ENCODE peak calls at places on chromosomes 12 and 14, in four cellular contexts. One of them, this sample, is unnamed. For H3K4me1 and H3K9me3, the result is how much of the 10 kb centered on the place peaks cover.

GRCh38 chr12:94099191-94099983 is 49.0 kb upstream of the PLXNC1 start:
- DNase-seq in Peyer's patch: peak
- DNase-seq in ovary: no peak
- DNase-seq in CD8-positive, alpha-beta memory T cell: no peak
- DNase-seq in this sample: no peak

GRCh38 chr12:50403001-50403440 is 2.3 kb downstream of the LARP4 start:
- DNase-seq in CD8-positive, alpha-beta memory T cell: no peak
- DNase-seq in Peyer's patch: no peak
- DNase-seq in ovary: no peak
- DNase-seq in this sample: no peak

GRCh38 chr12:14771651-14772137 is 31.6 kb downstream of the WBP11 start:
- DNase-seq in CD8-positive, alpha-beta memory T cell: peak
- DNase-seq in Peyer's patch: no peak
- DNase-seq in ovary: no peak
- DNase-seq in this sample: no peak

GRCh38 chr14:99560946-99561683 is 42.9 kb downstream of the CCDC85C start:
- DNase-seq in CD8-positive, alpha-beta memory T cell: no peak
- DNase-seq in Peyer's patch: peak
- DNase-seq in ovary: no peak
- DNase-seq in this sample: no peak

GRCh38 chr14:31057035-31057434 is 30.9 kb upstream of the STRN3 start:
- DNase-seq in CD8-positive, alpha-beta memory T cell: no peak
- DNase-seq in ovary: no peak
- DNase-seq in Peyer's patch: no peak
- DNase-seq in this sample: no peak

GRCh38 chr14:77557391-77557790 is 58.8 kb upstream of the ISM2 start:
- DNase-seq in CD8-positive, alpha-beta memory T cell: no peak
- DNase-seq in ovary: no peak
- DNase-seq in Peyer's patch: no peak
- DNase-seq in this sample: no peak

GRCh38 chr14:104785708-104786080 is 9.9 kb downstream of the AKT1 start:
- DNase-seq in CD8-positive, alpha-beta memory T cell: no peak
- DNase-seq in Peyer's patch: no peak
- DNase-seq in ovary: no peak
- DNase-seq in this sample: no peak

GRCh38 chr12:79187032-79187431 is 322.5 kb downstream of the SYT1 start:
- DNase-seq in ovary: no peak
- DNase-seq in Peyer's patch: no peak
- DNase-seq in CD8-positive, alpha-beta memory T cell: no peak
- DNase-seq in this sample: no peak

GRCh38 chr14:34078117-34078743 is 127.4 kb upstream of the EGLN3 start:
- DNase-seq in Peyer's patch: no peak
- DNase-seq in ovary: no peak
- DNase-seq in CD8-positive, alpha-beta memory T cell: no peak
- DNase-seq in this sample: no peak

GRCh38 chr12:6945613-6946012 is 1.8 kb downstream of the C12orf57 start:
- DNase-seq in ovary: no peak
- DNase-seq in CD8-positive, alpha-beta memory T cell: no peak
- DNase-seq in Peyer's patch: no peak
- DNase-seq in this sample: no peak

GRCh38 chr12:4909734-4910501 is at the start of gene KCNA1:
- DNase-seq in CD8-positive, alpha-beta memory T cell: no peak
- DNase-seq in Peyer's patch: no peak
- DNase-seq in ovary: no peak
- DNase-seq in this sample: peak

GRCh38 chr14:99467338-99468075 is 13.2 kb downstream of the SETD3 start:
- DNase-seq in CD8-positive, alpha-beta memory T cell: no peak
- DNase-seq in ovary: no peak
- DNase-seq in Peyer's patch: no peak
- DNase-seq in this sample: no peak

GRCh38 chr12:4824415-4824814 is 85.3 kb upstream of the KCNA1 start:
- DNase-seq in CD8-positive, alpha-beta memory T cell: no peak
- DNase-seq in ovary: no peak
- DNase-seq in Peyer's patch: no peak
- DNase-seq in this sample: no peak

GRCh38 chr12:64895541-64895940 is 71.1 kb downstream of the TBC1D30 start:
- DNase-seq in Peyer's patch: no peak
- DNase-seq in ovary: no peak
- DNase-seq in CD8-positive, alpha-beta memory T cell: no peak
- DNase-seq in this sample: no peak

GRCh38 chr12:122382919-122383350 is 39.5 kb downstream of the CLIP1 start:
- DNase-seq in CD8-positive, alpha-beta memory T cell: no peak
- DNase-seq in Peyer's patch: no peak
- DNase-seq in ovary: no peak
- DNase-seq in this sample: no peak

GRCh38 chr12:24078318-24078765 is 128.9 kb upstream of the SOX5 start:
- DNase-seq in Peyer's patch: no peak
- DNase-seq in CD8-positive, alpha-beta memory T cell: no peak
- DNase-seq in ovary: no peak
- DNase-seq in this sample: no peak

GRCh38 chr14:106215229-106215628 is 688.8 kb downstream of the TMEM121 start:
- DNase-seq in CD8-positive, alpha-beta memory T cell: no peak
- DNase-seq in ovary: no peak
- DNase-seq in Peyer's patch: no peak
- DNase-seq in this sample: no peak

GRCh38 chr14:103679351-103679750 is 35.9 kb downstream of the XRCC3 start:
- DNase-seq in ovary: no peak
- DNase-seq in CD8-positive, alpha-beta memory T cell: no peak
- DNase-seq in Peyer's patch: no peak
- DNase-seq in this sample: peak

GRCh38 chr14:38553586-38553985 is 297.7 kb upstream of the CLEC14A start:
- DNase-seq in CD8-positive, alpha-beta memory T cell: no peak
- DNase-seq in Peyer's patch: no peak
- DNase-seq in ovary: no peak
- DNase-seq in this sample: no peak

GRCh38 chr12:47717046-47717442 is 8.2 kb downstream of the ENDOU start:
- DNase-seq in CD8-positive, alpha-beta memory T cell: no peak
- DNase-seq in ovary: no peak
- DNase-seq in Peyer's patch: no peak
- DNase-seq in this sample: no peak

GRCh38 chr14:49497725-49498348 is 88.3 kb downstream of the RPS29 start:
- DNase-seq in CD8-positive, alpha-beta memory T cell: no peak
- DNase-seq in ovary: no peak
- DNase-seq in Peyer's patch: no peak
- DNase-seq in this sample: no peak

GRCh38 chr14:99757331-99758070 is 35.7 kb upstream of the EML1 start:
- DNase-seq in ovary: no peak
- DNase-seq in Peyer's patch: peak
- DNase-seq in CD8-positive, alpha-beta memory T cell: no peak
- DNase-seq in this sample: peak

GRCh38 chr14:67599698-67600561 is at the start of gene PIGH:
- DNase-seq in CD8-positive, alpha-beta memory T cell: peak
- DNase-seq in Peyer's patch: peak
- DNase-seq in ovary: peak
- DNase-seq in this sample: peak

GRCh38 chr14:92439551-92440344 is 73.8 kb upstream of the RIN3 start:
- DNase-seq in CD8-positive, alpha-beta memory T cell: no peak
- DNase-seq in Peyer's patch: no peak
- DNase-seq in ovary: no peak
- DNase-seq in this sample: no peak

GRCh38 chr12:18808221-18808620 is 70.3 kb downstream of the CAPZA3 start:
- DNase-seq in CD8-positive, alpha-beta memory T cell: no peak
- DNase-seq in ovary: no peak
- DNase-seq in Peyer's patch: no peak
- DNase-seq in this sample: no peak

GRCh38 chr12:46921048-46921753 is 95.4 kb upstream of the SLC38A4 start:
- DNase-seq in CD8-positive, alpha-beta memory T cell: no peak
- DNase-seq in ovary: no peak
- DNase-seq in Peyer's patch: no peak
- DNase-seq in this sample: no peak

GRCh38 chr14:68734231-68734732 is 58.6 kb downstream of the ZFP36L1 start:
- DNase-seq in CD8-positive, alpha-beta memory T cell: no peak
- DNase-seq in Peyer's patch: no peak
- DNase-seq in ovary: no peak
- DNase-seq in this sample: no peak

GRCh38 chr12:84689638-84690037 is 223.0 kb downstream of the SLC6A15 start:
- DNase-seq in Peyer's patch: no peak
- DNase-seq in CD8-positive, alpha-beta memory T cell: no peak
- DNase-seq in ovary: no peak
- DNase-seq in this sample: no peak

GRCh38 chr12:402127-402456 is 648 bp downstream of the CCDC77 start:
- DNase-seq in CD8-positive, alpha-beta memory T cell: no peak
- DNase-seq in ovary: no peak
- DNase-seq in Peyer's patch: no peak
- DNase-seq in this sample: no peak

GRCh38 chr12:112812598-112813406 is 21.3 kb downstream of the RPH3A start:
- DNase-seq in ovary: no peak
- DNase-seq in Peyer's patch: no peak
- DNase-seq in CD8-positive, alpha-beta memory T cell: no peak
- DNase-seq in this sample: no peak

GRCh38 chr12:13340149-13340548 is 143.6 kb downstream of the EMP1 start:
- DNase-seq in CD8-positive, alpha-beta memory T cell: no peak
- DNase-seq in ovary: no peak
- DNase-seq in Peyer's patch: no peak
- DNase-seq in this sample: no peak

GRCh38 chr14:59463773-59464650 is 1.2 kb downstream of the GPR135 start:
- DNase-seq in Peyer's patch: peak
- DNase-seq in CD8-positive, alpha-beta memory T cell: no peak
- DNase-seq in ovary: peak
- DNase-seq in this sample: peak

GRCh38 chr14:58788655-58789054 is 150.9 kb downstream of the DACT1 start:
- DNase-seq in Peyer's patch: no peak
- DNase-seq in ovary: no peak
- DNase-seq in CD8-positive, alpha-beta memory T cell: no peak
- DNase-seq in this sample: no peak

GRCh38 chr12:56530390-56531055 is 8.9 kb downstream of the RBMS2 start:
- DNase-seq in CD8-positive, alpha-beta memory T cell: no peak
- DNase-seq in ovary: no peak
- DNase-seq in Peyer's patch: no peak
- DNase-seq in this sample: no peak

GRCh38 chr12:45644521-45644920 is 85.0 kb upstream of the ARID2 start:
- DNase-seq in Peyer's patch: no peak
- DNase-seq in ovary: no peak
- DNase-seq in CD8-positive, alpha-beta memory T cell: no peak
- DNase-seq in this sample: no peak

GRCh38 chr12:14111230-14111865 is 129.9 kb upstream of the GRIN2B start:
- DNase-seq in CD8-positive, alpha-beta memory T cell: no peak
- DNase-seq in ovary: no peak
- DNase-seq in Peyer's patch: no peak
- DNase-seq in this sample: no peak

DNA sequence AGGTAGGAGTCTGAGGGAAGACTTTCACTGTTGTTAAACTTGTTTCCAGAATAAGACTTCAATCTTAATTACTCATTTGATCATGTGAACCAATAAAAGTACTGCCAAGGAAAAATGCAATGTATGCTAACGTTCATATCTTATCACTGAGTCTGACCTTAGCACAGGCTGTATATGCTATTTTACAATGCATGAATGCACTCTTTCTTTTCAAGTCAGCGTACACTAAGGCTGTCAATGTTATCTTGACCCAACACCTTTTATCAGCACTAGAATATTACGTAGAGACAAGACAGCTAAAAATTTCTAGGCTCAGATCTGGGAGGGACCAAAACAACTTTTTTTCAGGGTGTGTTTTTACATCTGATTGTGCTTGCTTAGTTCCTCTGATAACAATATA is 26.6 kb downstream of the AREL1 start:
- DNase-seq in ovary: no peak
- DNase-seq in CD8-positive, alpha-beta memory T cell: no peak
- DNase-seq in Peyer's patch: no peak
- DNase-seq in this sample: no peak
- H3K4me1 ChIP-seq in ovary: under half
- H3K4me1 ChIP-seq in CD8-positive, alpha-beta memory T cell: under half
- H3K4me1 ChIP-seq in Peyer's patch: under half
- H3K4me1 ChIP-seq in this sample: under half

GRCh38 chr14:101057394-101057793 is 153.9 kb upstream of the RTL1 start:
- DNase-seq in ovary: no peak
- DNase-seq in CD8-positive, alpha-beta memory T cell: no peak
- DNase-seq in Peyer's patch: no peak
- DNase-seq in this sample: no peak

GRCh38 chr14:101055776-101056374 is 152.4 kb upstream of the RTL1 start:
- DNase-seq in ovary: no peak
- DNase-seq in Peyer's patch: peak
- DNase-seq in CD8-positive, alpha-beta memory T cell: no peak
- DNase-seq in this sample: peak

GRCh38 chr14:101055106-101055662 is 151.7 kb upstream of the RTL1 start:
- DNase-seq in CD8-positive, alpha-beta memory T cell: no peak
- DNase-seq in Peyer's patch: no peak
- DNase-seq in ovary: no peak
- DNase-seq in this sample: peak

GRCh38 chr14:101054671-101055070 is 151.1 kb upstream of the RTL1 start:
- DNase-seq in Peyer's patch: no peak
- DNase-seq in CD8-positive, alpha-beta memory T cell: no peak
- DNase-seq in ovary: no peak
- DNase-seq in this sample: no peak

GRCh38 chr14:101056446-101056845 is 152.9 kb upstream of the RTL1 start:
- DNase-seq in ovary: no peak
- DNase-seq in CD8-positive, alpha-beta memory T cell: no peak
- DNase-seq in Peyer's patch: no peak
- DNase-seq in this sample: no peak
- H3K9me3 ChIP-seq in ovary: under half
- H3K9me3 ChIP-seq in CD8-positive, alpha-beta memory T cell: under half
- H3K9me3 ChIP-seq in Peyer's patch: under half
- H3K9me3 ChIP-seq in this sample: under half

DNA sequence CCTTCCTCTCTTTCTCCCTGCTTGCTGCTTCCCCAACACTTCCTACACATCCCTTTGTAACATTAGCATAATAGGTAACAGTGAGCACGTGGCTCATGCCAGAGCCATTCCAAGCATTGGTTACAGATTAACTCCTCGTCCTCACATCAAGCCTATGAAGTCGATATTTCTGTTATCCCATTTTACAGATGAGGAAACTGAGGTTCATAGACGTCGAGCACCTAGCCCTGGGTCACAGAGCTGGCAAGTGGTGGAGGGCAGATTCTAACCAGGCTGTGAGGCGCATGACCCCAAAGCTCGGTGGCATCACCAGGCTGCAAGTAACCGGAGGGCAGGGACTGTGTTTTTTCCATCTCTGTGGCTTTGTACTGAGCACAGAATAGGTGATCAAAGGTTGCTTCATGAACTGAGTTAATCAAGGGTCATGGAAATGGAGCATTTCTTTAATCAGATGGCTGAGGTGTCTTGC is 5.7 kb upstream of the SERPINA1 start:
- DNase-seq in CD8-positive, alpha-beta memory T cell: no peak
- DNase-seq in ovary: no peak
- DNase-seq in Peyer's patch: no peak
- DNase-seq in this sample: no peak
- H3K27ac ChIP-seq in CD8-positive, alpha-beta memory T cell: no peak
- H3K27ac ChIP-seq in ovary: no peak
- H3K27ac ChIP-seq in Peyer's patch: no peak
- H3K27ac ChIP-seq in this sample: no peak

GRCh38 chr12:116126610-116127009 is 150.9 kb downstream of the MED13L start:
- DNase-seq in Peyer's patch: no peak
- DNase-seq in ovary: no peak
- DNase-seq in CD8-positive, alpha-beta memory T cell: no peak
- DNase-seq in this sample: no peak

GRCh38 chr12:116125981-116126566 is 151.4 kb downstream of the MED13L start:
- DNase-seq in ovary: no peak
- DNase-seq in CD8-positive, alpha-beta memory T cell: no peak
- DNase-seq in Peyer's patch: no peak
- DNase-seq in this sample: no peak

GRCh38 chr12:116122639-116123038 is 154.9 kb downstream of the MED13L start:
- DNase-seq in Peyer's patch: no peak
- DNase-seq in ovary: no peak
- DNase-seq in CD8-positive, alpha-beta memory T cell: no peak
- DNase-seq in this sample: no peak

GRCh38 chr12:116123511-116124258 is 153.8 kb downstream of the MED13L start:
- DNase-seq in ovary: no peak
- DNase-seq in CD8-positive, alpha-beta memory T cell: no peak
- DNase-seq in Peyer's patch: no peak
- DNase-seq in this sample: no peak

GRCh38 chr12:116125084-116125483 is 152.4 kb downstream of the MED13L start:
- DNase-seq in Peyer's patch: no peak
- DNase-seq in ovary: no peak
- DNase-seq in CD8-positive, alpha-beta memory T cell: no peak
- DNase-seq in this sample: no peak
- H3K4me1 ChIP-seq in Peyer's patch: under half
- H3K4me1 ChIP-seq in ovary: under half
- H3K4me1 ChIP-seq in CD8-positive, alpha-beta memory T cell: under half
- H3K4me1 ChIP-seq in this sample: under half

This sample was measured in aorta.